ENCODE peak calls at places on chromosomes 12 and 14, in nine cellular contexts. N is neuronal stem cell, S is heart left ventricle, L is SK-N-SH, F is transverse colon, Y is pancreas, Z is psoas muscle, Q is IMR-90, K is right lobe of liver. X is an unnamed sample.

GRCh38 chr14:34450542-34450915 is 11.5 kb downstream of the SPTSSA start:
- DNase-seq in S (no peak), F (no peak), Z (no peak), N (no peak), Q (no peak), K (no peak), Y (no peak), L (no peak), X (no peak)

GRCh38 chr14:102770147-102770909 is 6.9 kb upstream of the TRAF3 start:
- DNase-seq in Z (no peak), L (no peak), Q (no peak), S (no peak), Y (peak; percentile 19), N (no peak), K (no peak), F (no peak), X (no peak)

GRCh38 chr12:95859947-95860850 is 1.4 kb downstream of the SNRPF start:
- DNase-seq in K (no peak), L (no peak), Y (no peak), F (no peak), N (no peak), Z (no peak), Q (no peak), S (no peak), X (no peak)

GRCh38 chr12:139585-139984 is 73.0 kb downstream of the IQSEC3 start:
- DNase-seq in Z (no peak), Q (peak; percentile 20), L (no peak), N (no peak), K (no peak), Y (no peak), S (no peak), F (no peak), X (no peak)

GRCh38 chr14:44895716-44896115 is 66.0 kb downstream of the KLHL28 start:
- DNase-seq in L (no peak), Q (peak; percentile 90), S (no peak), F (no peak), Y (no peak), Z (no peak), K (no peak), N (no peak), X (no peak)

GRCh38 chr12:90627180-90627896 is 327.6 kb downstream of the CCER1 start:
- DNase-seq in Q (peak; percentile 48), K (no peak), F (no peak), Y (no peak), N (no peak), L (no peak), S (peak; percentile 23), Z (no peak), X (no peak)

GRCh38 chr12:122793685-122794106 is 19.3 kb downstream of the CCDC62 start:
- DNase-seq in L (peak; percentile 74), Q (peak; percentile 69), Y (no peak), F (no peak), K (no peak), S (no peak), Z (no peak), N (peak; percentile 51), X (no peak)

GRCh38 chr14:36626150-36626549 is 35.5 kb upstream of the PAX9 start:
- DNase-seq in Y (no peak), N (no peak), Q (no peak), F (no peak), L (no peak), Z (no peak), K (no peak), S (no peak), X (no peak)

GRCh38 chr14:23294734-23295561 is 7.7 kb downstream of the PPP1R3E start:
- DNase-seq in Y (no peak), K (no peak), Q (peak; percentile 51), S (no peak), N (peak; percentile 51), Z (peak; percentile 32), F (peak; percentile 33), L (peak; percentile 54), X (no peak)

GRCh38 chr14:105205718-105206208 is 24.7 kb upstream of the NUDT14 start:
- DNase-seq in Q (no peak), Z (no peak), K (no peak), Y (no peak), S (no peak), N (no peak), F (no peak), L (no peak), X (no peak)

GRCh38 chr14:90193925-90194324 is 62.4 kb upstream of the PSMC1 start:
- DNase-seq in Q (no peak), S (no peak), K (no peak), Y (no peak), N (no peak), L (peak; percentile 26), F (no peak), Z (no peak), X (no peak)

GRCh38 chr14:87896393-87897380 is 96.3 kb downstream of the GALC start:
- DNase-seq in K (no peak), N (peak; percentile 59), F (no peak), Z (no peak), L (peak; percentile 35), Q (peak; percentile 56), Y (no peak), S (no peak), X (no peak)

GRCh38 chr14:38342803-38343202 is 86.9 kb upstream of the CLEC14A start:
- DNase-seq in L (no peak), Y (no peak), Z (no peak), F (no peak), N (no peak), S (no peak), K (no peak), Q (peak; percentile 96), X (no peak)

GRCh38 chr12:68932123-68932700 is 759 bp downstream of the CPM start:
- DNase-seq in F (peak; percentile 28), L (no peak), Q (no peak), S (no peak), N (peak; percentile 26), Y (no peak), Z (no peak), K (no peak), X (no peak)

GRCh38 chr14:64684091-64684490 is 20.1 kb upstream of the PLEKHG3 start:
- DNase-seq in L (no peak), Q (peak; percentile 73), K (no peak), Z (peak; percentile 24), F (no peak), Y (peak; percentile 76), N (no peak), S (no peak), X (no peak)

GRCh38 chr12:1531160-1531653 is 63.2 kb downstream of the FBXL14 start:
- DNase-seq in Z (no peak), Q (no peak), N (no peak), S (no peak), F (no peak), K (no peak), L (no peak), Y (peak; percentile 68), X (no peak)
- H3K27me3 ChIP-seq in Z (peaks cover 69% of the 10 kb centered on the region), Q (no peaks in the 10 kb centered on the region), N (no peaks in the 10 kb centered on the region), S (peaks cover 77% of the 10 kb centered on the region), F (peaks cover 84% of the 10 kb centered on the region), K (peaks cover 8% of the 10 kb centered on the region), L (no peaks in the 10 kb centered on the region), Y (no peaks in the 10 kb centered on the region), X (no peaks in the 10 kb centered on the region)

GRCh38 chr14:98210045-98210678 is 1061.8 kb downstream of the BCL11B start:
- DNase-seq in Z (no peak), L (no peak), K (no peak), Q (no peak), F (no peak), S (no peak), N (no peak), Y (no peak), X (no peak)

GRCh38 chr14:98204139-98204538 is 1067.9 kb downstream of the BCL11B start:
- DNase-seq in L (no peak), Q (no peak), S (no peak), Z (no peak), K (no peak), Y (no peak), N (no peak), F (no peak), X (no peak)

GRCh38 chr14:98207466-98207865 is 1064.5 kb downstream of the BCL11B start:
- DNase-seq in L (no peak), Z (no peak), S (no peak), N (no peak), K (no peak), F (no peak), Q (no peak), Y (no peak), X (no peak)

GRCh38 chr14:98208074-98208675 is 1063.8 kb downstream of the BCL11B start:
- DNase-seq in L (no peak), F (no peak), S (no peak), N (no peak), Y (no peak), Z (no peak), Q (no peak), K (no peak), X (no peak)

GRCh38 chr14:98208943-98209342 is 1063.1 kb downstream of the BCL11B start:
- DNase-seq in N (no peak), L (no peak), Z (no peak), Y (no peak), K (no peak), F (no peak), S (no peak), Q (no peak), X (no peak)
- H3K9me3 ChIP-seq in N (no peaks in the 10 kb centered on the region), L (no peaks in the 10 kb centered on the region), Z (no peaks in the 10 kb centered on the region), Y (no peaks in the 10 kb centered on the region), K (no peaks in the 10 kb centered on the region), F (no peaks in the 10 kb centered on the region), S (no peaks in the 10 kb centered on the region), Q (peaks cover 41% of the 10 kb centered on the region), X (no peaks in the 10 kb centered on the region)

GRCh38 chr12:106144847-106145246 is 6.1 kb upstream of the NUAK1 start:
- DNase-seq in Y (no peak), L (no peak), Q (peak; percentile 62), N (no peak), S (no peak), F (no peak), Z (no peak), K (no peak), X (no peak)
- H3K4me1 ChIP-seq in Y (peaks cover 15% of the 10 kb centered on the region), L (peaks cover 14% of the 10 kb centered on the region), Q (peaks cover 6% of the 10 kb centered on the region), N (peaks cover 22% of the 10 kb centered on the region), S (peaks cover 26% of the 10 kb centered on the region), F (no peaks in the 10 kb centered on the region), Z (peaks cover 66% of the 10 kb centered on the region), K (peaks cover 27% of the 10 kb centered on the region), X (peaks cover 4% of the 10 kb centered on the region)

GRCh38 chr12:119990382-119990874 is 1.4 kb downstream of the BICDL1 start:
- DNase-seq in Y (no peak), Z (no peak), L (no peak), N (no peak), Q (no peak), F (no peak), K (no peak), S (no peak), X (no peak)

GRCh38 chr12:119988440-119988787 is 622 bp upstream of the BICDL1 start:
- DNase-seq in Y (no peak), Q (peak; percentile 42), K (no peak), S (no peak), N (no peak), L (peak; percentile 69), F (no peak), Z (no peak), X (no peak)

GRCh38 chr12:119992129-119992705 is 3.2 kb downstream of the BICDL1 start:
- DNase-seq in Z (no peak), S (no peak), F (no peak), N (no peak), L (no peak), Q (no peak), K (no peak), Y (no peak), X (no peak)

GRCh38 chr12:119988788-119989618 is at the start of gene BICDL1:
- DNase-seq in Z (peak; percentile 48), N (peak; percentile 77), S (no peak), Q (peak; percentile 23), F (peak; percentile 94), K (peak; percentile 87), Y (peak; percentile 94), L (peak; percentile 91), X (peak; percentile 80)

GRCh38 chr12:119989619-119990381 is 764 bp downstream of the BICDL1 start:
- DNase-seq in Z (peak; percentile 84), F (peak; percentile 86), S (peak; percentile 81), Y (peak; percentile 93), Q (peak; percentile 64), K (peak; percentile 87), N (peak; percentile 84), L (peak; percentile 87), X (peak; percentile 89)
- H3K27me3 ChIP-seq in Z (peaks cover 89% of the 10 kb centered on the region), F (peaks cover 47% of the 10 kb centered on the region), S (peaks cover 49% of the 10 kb centered on the region), Y (no peaks in the 10 kb centered on the region), Q (peaks cover 24% of the 10 kb centered on the region), K (peaks cover 7% of the 10 kb centered on the region), N (peaks cover 11% of the 10 kb centered on the region), L (peaks cover 18% of the 10 kb centered on the region), X (peaks cover 2% of the 10 kb centered on the region)